ENCODE peak calls at places on chromosomes 16 and 17, in five cellular contexts. E is epithelial cell of esophagus, Q is GM12865, C is left ventricle myocardium inferior, V is astrocyte of the cerebellum. A is an unnamed sample.

GRCh38 chr16:89711601-89712475 is 8.9 kb downstream of the VPS9D1 start:
- DNase-seq in E (peak; percentile 74), Q (peak; percentile 91), C (no peak), V (no peak), A (peak; percentile 70)

GRCh38 chr17:39740357-39741111 is 2.8 kb downstream of the GRB7 start:
- DNase-seq in E (peak; percentile 96), Q (no peak), C (no peak), V (no peak), A (no peak)

GRCh38 chr16:81520151-81520470 is 75.5 kb downstream of the CMIP start:
- DNase-seq in E (no peak), Q (no peak), C (no peak), V (no peak), A (no peak)

GRCh38 chr16:74455619-74456289 is 34.5 kb upstream of the CLEC18B start:
- DNase-seq in E (peak; percentile 82), Q (no peak), C (no peak), V (peak; percentile 65), A (no peak)

GRCh38 chr16:17131351-17131750 is 339.4 kb downstream of the XYLT1 start:
- DNase-seq in E (no peak), Q (no peak), C (no peak), V (no peak), A (no peak)

GRCh38 chr16:11212819-11213196 is 43.2 kb downstream of the SOCS1 start:
- DNase-seq in E (peak; percentile 38), Q (peak; percentile 53), C (no peak), V (no peak), A (no peak)

GRCh38 chr17:55295411-55296170 is 30.8 kb downstream of the HLF start:
- DNase-seq in E (peak; percentile 68), Q (peak; percentile 63), C (no peak), V (peak; percentile 27), A (peak; percentile 59)

GRCh38 chr16:75116081-75116910 is at the start of gene LDHD:
- DNase-seq in E (peak; percentile 33), Q (no peak), C (peak; percentile 83), V (no peak), A (no peak)

GRCh38 chr17:68210570-68210969 is 37.3 kb upstream of the AMZ2 start:
- DNase-seq in E (no peak), Q (no peak), C (no peak), V (no peak), A (no peak)

GRCh38 chr17:56597495-56597990 is 4.0 kb downstream of the NOG start:
- DNase-seq in E (no peak), Q (no peak), C (no peak), V (no peak), A (peak; percentile 61)

GRCh38 chr16:79532785-79533184 is 67.8 kb downstream of the MAF start:
- DNase-seq in E (no peak), Q (no peak), C (no peak), V (no peak), A (no peak)

GRCh38 chr17:14672830-14673229 is 371.9 kb downstream of the HS3ST3B1 start:
- DNase-seq in E (peak; percentile 89), Q (no peak), C (no peak), V (peak; percentile 19), A (no peak)

GRCh38 chr17:36703860-36704266 is 102.5 kb downstream of the MRM1 start:
- DNase-seq in E (peak; percentile 54), Q (peak; percentile 19), C (peak; percentile 39), V (no peak), A (peak; percentile 51)

GRCh38 chr17:1298616-1299015 is 19.2 kb downstream of the TRARG1 start:
- DNase-seq in E (no peak), Q (no peak), C (no peak), V (no peak), A (no peak)

GRCh38 chr16:30369091-30369937 is 980 bp downstream of the TBC1D10B start:
- DNase-seq in E (no peak), Q (no peak), C (no peak), V (no peak), A (peak; percentile 60)

GRCh38 chr16:30369938-30370443 is 303 bp downstream of the TBC1D10B start:
- DNase-seq in E (no peak), Q (no peak), C (no peak), V (no peak), A (no peak)

GRCh38 chr16:30371248-30371816 is 1.0 kb upstream of the TBC1D10B start:
- DNase-seq in E (no peak), Q (no peak), C (no peak), V (no peak), A (no peak)

GRCh38 chr16:30372037-30372712 is 1.9 kb upstream of the TBC1D10B start:
- DNase-seq in E (no peak), Q (no peak), C (no peak), V (no peak), A (no peak)

GRCh38 chr16:30370444-30371247 is at the start of gene TBC1D10B:
- DNase-seq in E (peak; percentile 100), Q (peak; percentile 100), C (peak; percentile 97), V (peak; percentile 100), A (peak; percentile 98)
- TF ChIP-seq CTCF in E (peak; percentile 44), Q (no peak), C (peak; percentile 42), V (peak; percentile 15), A (peak; percentile 42)

GRCh38 chr17:7972131-7972785 is 30.2 kb upstream of the GUCY2D start:
- DNase-seq in E (no peak), Q (no peak), C (no peak), V (no peak), A (no peak)
- TF ChIP-seq CTCF in E (no peak), Q (no peak), C (peak; percentile 14), V (peak; percentile 17), A (peak; percentile 41)

DNA sequence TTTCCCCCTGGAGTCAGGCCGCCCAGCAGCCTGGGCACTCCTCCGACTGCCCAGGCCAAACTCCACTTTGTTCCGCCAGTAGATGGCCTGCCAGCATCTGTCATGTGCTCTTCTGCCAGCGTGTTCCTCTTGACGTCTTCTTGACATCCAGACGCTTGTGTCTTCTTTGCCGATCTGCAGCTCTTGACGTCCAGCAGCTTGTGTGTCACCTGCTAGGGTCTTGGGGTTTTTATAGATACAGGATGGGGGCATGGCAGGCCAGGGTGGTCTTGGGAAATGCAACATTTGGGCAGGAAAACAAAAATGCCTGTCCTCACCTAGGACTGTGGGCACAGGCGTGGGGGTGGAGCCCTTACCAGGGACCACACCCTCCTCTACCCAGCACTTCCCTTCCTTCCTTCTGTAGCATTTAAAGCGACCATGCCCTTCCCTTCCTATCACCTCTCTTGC is 88.7 kb downstream of the BMERB1 start:
- DNase-seq in E (no peak), Q (peak; percentile 30), C (peak; percentile 19), V (no peak), A (no peak)
- TF ChIP-seq CTCF in E (no peak), Q (peak; percentile 19), C (no peak), V (no peak), A (no peak)

GRCh38 chr17:81711814-81712467 is at the start of gene SLC25A10:
- DNase-seq in E (peak; percentile 88), Q (peak; percentile 92), C (peak; percentile 72), V (no peak), A (peak; percentile 81)
- TF ChIP-seq CTCF in E (no peak), Q (no peak), C (no peak), V (no peak), A (no peak)

GRCh38 chr17:75888484-75888883 is 8.3 kb downstream of the TRIM65 start:
- DNase-seq in E (no peak), Q (no peak), C (no peak), V (no peak), A (no peak)
- TF ChIP-seq CTCF in E (no peak), Q (no peak), C (no peak), V (no peak), A (no peak)

DNA sequence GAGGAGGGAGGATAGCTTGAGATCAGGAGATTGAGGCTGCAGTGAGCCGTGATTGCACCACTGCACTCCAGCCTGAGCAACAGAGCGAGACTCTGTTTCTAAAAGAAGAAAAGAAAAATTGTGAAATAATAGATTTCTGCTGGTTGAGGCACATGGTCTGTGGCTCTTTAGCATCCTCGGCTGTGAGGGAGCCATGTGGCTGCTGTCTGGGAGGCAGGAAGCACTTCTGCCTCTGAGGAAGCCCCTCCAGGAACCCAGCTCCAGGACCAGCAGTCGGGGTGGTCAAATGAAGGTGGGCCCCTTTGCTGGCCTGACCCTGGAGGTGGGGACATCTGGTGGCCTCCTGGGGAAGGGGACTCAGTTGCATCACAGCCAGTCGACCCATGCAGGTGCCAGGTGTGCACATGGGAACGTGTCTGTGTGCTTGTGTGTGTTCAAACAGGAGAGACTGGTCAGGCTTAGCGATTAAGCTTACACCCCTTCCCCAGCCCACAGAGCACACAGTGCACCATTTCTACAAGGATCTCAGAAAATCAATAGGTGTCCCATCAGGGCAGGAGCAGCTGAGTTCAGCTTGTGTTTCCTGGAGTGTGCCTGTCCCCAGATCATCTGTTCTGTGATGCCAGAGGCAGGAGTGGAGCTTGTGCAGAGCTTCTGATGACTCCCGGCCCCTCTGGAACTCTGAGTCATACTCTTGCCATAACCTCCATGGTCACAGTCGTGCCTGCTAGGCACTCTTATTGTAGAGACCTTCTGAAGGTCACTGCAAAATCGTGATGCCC is 24.3 kb upstream of the MGAT5B start:
- DNase-seq in E (no peak), Q (no peak), C (no peak), V (no peak), A (peak; percentile 55)
- TF ChIP-seq CTCF in E (no peak), Q (no peak), C (no peak), V (no peak), A (no peak)

GRCh38 chr16:51382940-51383339 is 231.9 kb upstream of the SALL1 start:
- DNase-seq in E (no peak), Q (no peak), C (no peak), V (no peak), A (no peak)

GRCh38 chr16:51389881-51390280 is 238.8 kb upstream of the SALL1 start:
- DNase-seq in E (no peak), Q (no peak), C (no peak), V (no peak), A (no peak)

GRCh38 chr16:51388516-51388951 is 237.5 kb upstream of the SALL1 start:
- DNase-seq in E (no peak), Q (no peak), C (no peak), V (no peak), A (no peak)

GRCh38 chr16:51382215-51382614 is 231.1 kb upstream of the SALL1 start:
- DNase-seq in E (peak; percentile 5), Q (no peak), C (no peak), V (no peak), A (no peak)

DNA sequence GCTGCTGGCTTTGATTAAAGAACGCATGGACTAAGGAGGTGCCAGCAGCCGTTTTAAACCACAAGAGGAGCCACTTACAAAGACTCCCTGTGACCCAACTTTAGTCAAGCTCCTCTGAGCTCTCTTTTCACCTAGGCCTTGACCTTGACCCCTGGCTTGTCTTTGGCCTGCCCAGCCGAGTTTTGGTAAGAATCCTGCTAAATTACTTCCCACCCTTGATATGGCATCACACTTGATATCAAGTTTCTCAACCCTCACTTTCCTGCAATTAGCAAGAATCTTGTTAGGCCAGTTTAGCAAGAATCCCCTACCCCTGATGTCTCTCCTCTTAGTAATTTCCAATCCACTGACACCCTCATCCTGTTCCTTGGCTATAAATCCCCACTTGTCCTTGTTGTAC is 232.8 kb upstream of the SALL1 start:
- DNase-seq in E (peak; percentile 58), Q (no peak), C (no peak), V (no peak), A (no peak)
- TF ChIP-seq CTCF in E (no peak), Q (no peak), C (no peak), V (no peak), A (no peak)